ENCODE peak calls at places on chromosomes 12 and 14, in eight cellular contexts. V is GM23338, O is breast epithelium, C is endothelial cell of umbilical vein, Y is upper lobe of left lung, X is HCT116, J is sigmoid colon, T is HepG2. B is an unnamed sample. For H3K4me1, the result is how much of the 10 kb centered on the place peaks cover.

GRCh38 chr14:96272777-96273471 is 16.9 kb downstream of the BDKRB1 start:
- DNase-seq in V (no peak), O (no peak), C (no peak), Y (no peak), X (no peak), J (no peak), T (no peak), B (no peak)

GRCh38 chr12:3759878-3760277 is 7.0 kb upstream of the CRACR2A start:
- DNase-seq in V (no peak), O (no peak), C (no peak), Y (no peak), X (no peak), J (no peak), T (no peak), B (no peak)

GRCh38 chr14:103157969-103158368 is 34.7 kb downstream of the TNFAIP2 start:
- DNase-seq in V (no peak), O (no peak), C (no peak), Y (no peak), X (no peak), J (no peak), T (no peak), B (no peak)

GRCh38 chr14:68822964-68823363 is 30.1 kb upstream of the ZFP36L1 start:
- DNase-seq in V (no peak), O (no peak), C (no peak), Y (no peak), X (no peak), J (no peak), T (no peak), B (no peak)

GRCh38 chr14:51852541-51852940 is 7.9 kb upstream of the GNG2 start:
- DNase-seq in V (no peak), O (no peak), C (no peak), Y (no peak), X (no peak), J (no peak), T (no peak), B (no peak)

GRCh38 chr14:71362282-71362681 is 455.0 kb downstream of the PCNX1 start:
- DNase-seq in V (peak), O (no peak), C (no peak), Y (no peak), X (no peak), J (no peak), T (no peak), B (no peak)

GRCh38 chr14:101817511-101818001 is 56.0 kb downstream of the PPP2R5C start:
- DNase-seq in V (no peak), O (no peak), C (no peak), Y (no peak), X (no peak), J (no peak), T (no peak), B (no peak)

GRCh38 chr12:90152897-90153624 is 444.4 kb upstream of the ATP2B1 start:
- DNase-seq in V (no peak), O (no peak), C (no peak), Y (no peak), X (no peak), J (no peak), T (no peak), B (no peak)

GRCh38 chr12:45663452-45663851 is 66.1 kb upstream of the ARID2 start:
- DNase-seq in V (no peak), O (no peak), C (no peak), Y (no peak), X (no peak), J (no peak), T (no peak), B (no peak)

GRCh38 chr14:78598046-78598652 is 428.0 kb downstream of the NRXN3 start:
- DNase-seq in V (peak), O (peak), C (peak), Y (peak), X (peak), J (peak), T (peak), B (peak)

GRCh38 chr12:31868980-31869379 is 90.2 kb upstream of the RESF1 start:
- DNase-seq in V (no peak), O (no peak), C (peak), Y (peak), X (no peak), J (no peak), T (no peak), B (no peak)

GRCh38 chr14:34301107-34301734 is 160.8 kb downstream of the SPTSSA start:
- DNase-seq in V (peak), O (no peak), C (peak), Y (no peak), X (peak), J (no peak), T (peak), B (no peak)

GRCh38 chr14:73462078-73462715 is 3.9 kb upstream of the NUMB start:
- DNase-seq in V (no peak), O (peak), C (peak), Y (peak), X (no peak), J (peak), T (peak), B (peak)

GRCh38 chr12:26936559-26937442 is 980 bp downstream of the INTS13 start:
- DNase-seq in V (no peak), O (no peak), C (peak), Y (no peak), X (no peak), J (no peak), T (no peak), B (no peak)
- H3K4me1 ChIP-seq in V (under half), O (under half), C (under half), Y (under half), X (under half), J (under half), T (under half), B (under half)

GRCh38 chr12:53225635-53226424 is 6.2 kb downstream of the RARG start:
- DNase-seq in V (peak), O (no peak), C (no peak), Y (no peak), X (no peak), J (no peak), T (no peak), B (no peak)

GRCh38 chr12:53223006-53223305 is 9.1 kb downstream of the RARG start:
- DNase-seq in V (peak), O (no peak), C (no peak), Y (no peak), X (no peak), J (no peak), T (no peak), B (no peak)

GRCh38 chr12:53224268-53224896 is 7.6 kb downstream of the RARG start:
- DNase-seq in V (peak), O (no peak), C (no peak), Y (peak), X (no peak), J (no peak), T (peak), B (no peak)

GRCh38 chr12:53223391-53224267 is 8.4 kb downstream of the RARG start:
- DNase-seq in V (peak), O (no peak), C (peak), Y (peak), X (no peak), J (peak), T (no peak), B (no peak)

GRCh38 chr12:53224897-53225634 is 6.9 kb downstream of the RARG start:
- DNase-seq in V (peak), O (no peak), C (no peak), Y (no peak), X (no peak), J (no peak), T (no peak), B (no peak)
- TF ChIP-seq POLR2AphosphoS5 in V (no peak), O (no peak), C (no peak), Y (no peak), X (no peak), J (no peak), T (no peak), B (no peak)

DNA sequence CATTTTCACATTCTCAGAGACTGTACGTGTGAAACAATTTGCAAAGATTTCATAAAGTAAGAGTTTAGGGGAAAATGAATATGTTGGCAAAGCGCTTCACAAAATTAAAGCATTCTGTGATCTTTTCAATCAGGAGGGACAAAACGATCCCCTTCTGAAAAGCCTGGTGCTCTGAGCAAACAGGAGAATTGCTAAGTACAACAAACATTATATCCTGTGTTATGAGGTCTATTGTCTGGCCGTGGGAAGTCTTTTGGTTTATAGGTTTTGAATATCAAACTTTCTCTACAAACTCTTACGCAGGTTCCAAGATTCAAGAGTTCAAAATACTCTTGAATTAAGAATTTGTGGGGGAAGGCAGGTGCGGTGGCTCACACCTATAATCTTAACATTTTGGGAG is 7.2 kb upstream of the FOXN3 start:
- DNase-seq in V (no peak), O (no peak), C (no peak), Y (no peak), X (no peak), J (no peak), T (no peak), B (no peak)
- H3K4me1 ChIP-seq in V (under half), O (under half), C (under half), Y (under half), X (under half), J (under half), T (half or more), B (half or more)

GRCh38 chr12:14770495-14771313 is 32.6 kb downstream of the WBP11 start:
- DNase-seq in V (peak), O (peak), C (peak), Y (peak), X (peak), J (peak), T (peak), B (peak)
- TF ChIP-seq POLR2AphosphoS5 in V (peak), O (peak), C (peak), Y (peak), X (peak), J (peak), T (peak), B (peak)